ENCODE peak calls at places on chromosomes 7 and 10, in eight cellular contexts. One of them, this sample, is unnamed.

GRCh38 chr7:42244828-42245227 is 7.8 kb upstream of the GLI3 start:
- DNase-seq in testis: no peak
- DNase-seq in body of pancreas: no peak
- DNase-seq in IMR-90: peak; percentile 87
- DNase-seq in HCT116: no peak
- DNase-seq in ovary: no peak
- DNase-seq in Peyer's patch: no peak
- DNase-seq in GM12891: no peak
- DNase-seq in this sample: no peak

GRCh38 chr7:28977881-28978280 is 19.8 kb upstream of the TRIL start:
- DNase-seq in testis: no peak
- DNase-seq in body of pancreas: no peak
- DNase-seq in IMR-90: no peak
- DNase-seq in HCT116: no peak
- DNase-seq in ovary: no peak
- DNase-seq in Peyer's patch: no peak
- DNase-seq in GM12891: no peak
- DNase-seq in this sample: peak; percentile 77

GRCh38 chr7:85851571-85852193 is 664.8 kb upstream of the SEMA3D start:
- DNase-seq in testis: no peak
- DNase-seq in body of pancreas: no peak
- DNase-seq in IMR-90: peak; percentile 69
- DNase-seq in HCT116: peak; percentile 34
- DNase-seq in ovary: no peak
- DNase-seq in Peyer's patch: no peak
- DNase-seq in GM12891: no peak
- DNase-seq in this sample: no peak

GRCh38 chr7:5457245-5457735 is 33.7 kb upstream of the TNRC18 start:
- DNase-seq in testis: no peak
- DNase-seq in body of pancreas: no peak
- DNase-seq in IMR-90: no peak
- DNase-seq in HCT116: no peak
- DNase-seq in ovary: no peak
- DNase-seq in Peyer's patch: no peak
- DNase-seq in GM12891: no peak
- DNase-seq in this sample: no peak

GRCh38 chr7:154591544-154591943 is 411.4 kb downstream of the PAXIP1 start:
- DNase-seq in testis: peak; percentile 40
- DNase-seq in body of pancreas: no peak
- DNase-seq in IMR-90: no peak
- DNase-seq in HCT116: no peak
- DNase-seq in ovary: no peak
- DNase-seq in Peyer's patch: no peak
- DNase-seq in GM12891: no peak
- DNase-seq in this sample: peak; percentile 37

GRCh38 chr10:133318494-133319127 is 9.9 kb downstream of the ZNF511 start:
- DNase-seq in testis: peak; percentile 81
- DNase-seq in body of pancreas: peak; percentile 67
- DNase-seq in IMR-90: peak; percentile 36
- DNase-seq in HCT116: no peak
- DNase-seq in ovary: peak; percentile 73
- DNase-seq in Peyer's patch: peak; percentile 54
- DNase-seq in GM12891: peak; percentile 65
- DNase-seq in this sample: no peak

GRCh38 chr7:19369182-19369581 is 224.0 kb upstream of the FERD3L start:
- DNase-seq in testis: no peak
- DNase-seq in body of pancreas: no peak
- DNase-seq in IMR-90: no peak
- DNase-seq in HCT116: no peak
- DNase-seq in ovary: no peak
- DNase-seq in Peyer's patch: no peak
- DNase-seq in GM12891: no peak
- DNase-seq in this sample: no peak

GRCh38 chr7:55070839-55071238 is 52.0 kb downstream of the EGFR start:
- DNase-seq in testis: no peak
- DNase-seq in body of pancreas: no peak
- DNase-seq in IMR-90: no peak
- DNase-seq in HCT116: no peak
- DNase-seq in ovary: no peak
- DNase-seq in Peyer's patch: no peak
- DNase-seq in GM12891: no peak
- DNase-seq in this sample: no peak

GRCh38 chr10:106559442-106559841 is 605.1 kb downstream of the SORCS1 start:
- DNase-seq in testis: no peak
- DNase-seq in body of pancreas: no peak
- DNase-seq in IMR-90: peak; percentile 81
- DNase-seq in HCT116: no peak
- DNase-seq in ovary: no peak
- DNase-seq in Peyer's patch: no peak
- DNase-seq in GM12891: no peak
- DNase-seq in this sample: no peak

GRCh38 chr7:134547738-134548054 is 1.2 kb upstream of the AKR1B15 start:
- DNase-seq in testis: peak; percentile 84
- DNase-seq in body of pancreas: peak; percentile 74
- DNase-seq in IMR-90: peak; percentile 74
- DNase-seq in HCT116: no peak
- DNase-seq in ovary: peak; percentile 67
- DNase-seq in Peyer's patch: no peak
- DNase-seq in GM12891: peak; percentile 27
- DNase-seq in this sample: no peak

GRCh38 chr7:106284516-106285050 is at the start of gene NAMPT:
- DNase-seq in testis: peak; percentile 41
- DNase-seq in body of pancreas: peak; percentile 49
- DNase-seq in IMR-90: no peak
- DNase-seq in HCT116: no peak
- DNase-seq in ovary: peak; percentile 79
- DNase-seq in Peyer's patch: peak; percentile 46
- DNase-seq in GM12891: no peak
- DNase-seq in this sample: no peak

GRCh38 chr7:106285051-106285800 is 443 bp upstream of the NAMPT start:
- DNase-seq in testis: peak; percentile 98
- DNase-seq in body of pancreas: peak; percentile 99
- DNase-seq in IMR-90: peak; percentile 97
- DNase-seq in HCT116: peak; percentile 96
- DNase-seq in ovary: peak; percentile 98
- DNase-seq in Peyer's patch: peak; percentile 98
- DNase-seq in GM12891: peak; percentile 78
- DNase-seq in this sample: peak; percentile 100

GRCh38 chr7:106283501-106283830 is 1.3 kb downstream of the NAMPT start:
- DNase-seq in testis: no peak
- DNase-seq in body of pancreas: no peak
- DNase-seq in IMR-90: no peak
- DNase-seq in HCT116: no peak
- DNase-seq in ovary: no peak
- DNase-seq in Peyer's patch: no peak
- DNase-seq in GM12891: no peak
- DNase-seq in this sample: no peak

GRCh38 chr7:106282852-106283251 is 1.9 kb downstream of the NAMPT start:
- DNase-seq in testis: no peak
- DNase-seq in body of pancreas: no peak
- DNase-seq in IMR-90: no peak
- DNase-seq in HCT116: no peak
- DNase-seq in ovary: no peak
- DNase-seq in Peyer's patch: no peak
- DNase-seq in GM12891: no peak
- DNase-seq in this sample: no peak

DNA sequence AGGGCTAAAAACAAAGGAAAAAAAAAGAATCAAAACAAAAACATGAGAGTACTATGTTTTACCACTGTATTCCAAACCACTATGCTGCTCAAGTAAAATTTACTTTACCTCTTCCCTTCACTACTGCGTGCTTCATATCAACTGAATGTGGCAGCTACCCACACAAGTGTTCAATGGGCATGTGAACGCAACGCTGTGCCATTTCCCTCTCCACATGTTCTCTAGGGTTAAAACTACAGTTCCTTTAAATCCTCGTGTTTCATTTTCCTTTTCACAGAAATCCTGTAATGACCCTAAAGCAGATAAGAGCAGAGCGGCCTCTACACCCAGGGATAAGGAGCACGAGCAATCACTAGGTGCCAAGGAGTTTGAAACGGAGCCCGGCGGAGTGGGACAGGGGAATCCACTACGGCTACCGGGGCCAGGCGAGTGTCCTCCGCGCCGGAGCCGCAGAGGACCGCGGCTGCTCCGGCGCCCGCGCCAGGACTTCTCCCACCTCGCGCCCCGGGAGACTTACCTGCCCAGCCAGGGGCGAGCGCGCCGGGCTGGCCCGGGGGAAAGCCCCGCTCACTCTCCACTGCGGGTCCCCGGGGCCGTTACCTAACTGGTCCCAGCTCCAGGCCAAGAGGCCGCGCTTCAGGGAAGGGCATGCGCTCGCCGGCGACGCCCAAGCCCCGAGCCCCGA is 810 bp downstream of the NAMPT start:
- DNase-seq in testis: peak; percentile 64
- DNase-seq in body of pancreas: peak; percentile 60
- DNase-seq in IMR-90: peak; percentile 37
- DNase-seq in HCT116: no peak
- DNase-seq in ovary: peak; percentile 74
- DNase-seq in Peyer's patch: peak; percentile 27
- DNase-seq in GM12891: no peak
- DNase-seq in this sample: no peak
- TF ChIP-seq POLR2A in testis: no peak
- TF ChIP-seq POLR2A in body of pancreas: no peak
- TF ChIP-seq POLR2A in IMR-90: peak; percentile 38
- TF ChIP-seq POLR2A in HCT116: no peak
- TF ChIP-seq POLR2A in ovary: peak; percentile 2
- TF ChIP-seq POLR2A in Peyer's patch: peak; percentile 64
- TF ChIP-seq POLR2A in GM12891: no peak
- TF ChIP-seq POLR2A in this sample: no peak

GRCh38 chr7:144164784-144165183 is 18.5 kb upstream of the CTAGE4 start:
- DNase-seq in testis: no peak
- DNase-seq in body of pancreas: no peak
- DNase-seq in IMR-90: no peak
- DNase-seq in HCT116: no peak
- DNase-seq in ovary: no peak
- DNase-seq in Peyer's patch: no peak
- DNase-seq in GM12891: no peak
- DNase-seq in this sample: no peak

DNA sequence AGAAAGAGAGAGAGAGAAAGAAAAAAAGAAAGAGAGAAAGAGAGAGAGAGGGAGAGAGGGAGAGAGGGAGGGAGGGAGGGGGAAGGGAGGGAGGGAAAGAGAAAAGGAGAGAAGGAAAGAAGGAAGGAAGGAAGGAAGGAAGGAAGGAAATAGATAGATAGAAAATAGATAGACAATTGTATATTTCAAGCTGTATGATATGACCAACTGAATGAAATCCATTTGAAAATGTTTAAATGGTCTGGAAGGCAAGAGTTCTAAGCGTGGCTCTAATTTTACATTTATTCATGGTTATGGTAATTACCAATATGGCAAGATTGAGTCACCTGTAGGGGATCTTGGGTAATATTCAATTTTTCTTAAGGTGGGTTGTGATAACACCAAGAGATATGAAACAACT is 24.4 kb upstream of the CTAGE4 start:
- DNase-seq in testis: no peak
- DNase-seq in body of pancreas: no peak
- DNase-seq in IMR-90: no peak
- DNase-seq in HCT116: no peak
- DNase-seq in ovary: no peak
- DNase-seq in Peyer's patch: no peak
- DNase-seq in GM12891: no peak
- DNase-seq in this sample: no peak
- TF ChIP-seq POLR2A in testis: no peak
- TF ChIP-seq POLR2A in body of pancreas: no peak
- TF ChIP-seq POLR2A in IMR-90: no peak
- TF ChIP-seq POLR2A in HCT116: no peak
- TF ChIP-seq POLR2A in ovary: no peak
- TF ChIP-seq POLR2A in Peyer's patch: no peak
- TF ChIP-seq POLR2A in GM12891: no peak
- TF ChIP-seq POLR2A in this sample: no peak

GRCh38 chr7:604884-605531 is 85.4 kb upstream of the PDGFA start:
- DNase-seq in testis: no peak
- DNase-seq in body of pancreas: peak; percentile 45
- DNase-seq in IMR-90: no peak
- DNase-seq in HCT116: no peak
- DNase-seq in ovary: peak; percentile 29
- DNase-seq in Peyer's patch: no peak
- DNase-seq in GM12891: no peak
- DNase-seq in this sample: no peak
- TF ChIP-seq POLR2A in testis: no peak
- TF ChIP-seq POLR2A in body of pancreas: no peak
- TF ChIP-seq POLR2A in IMR-90: no peak
- TF ChIP-seq POLR2A in HCT116: no peak
- TF ChIP-seq POLR2A in ovary: no peak
- TF ChIP-seq POLR2A in Peyer's patch: no peak
- TF ChIP-seq POLR2A in GM12891: no peak
- TF ChIP-seq POLR2A in this sample: no peak

DNA sequence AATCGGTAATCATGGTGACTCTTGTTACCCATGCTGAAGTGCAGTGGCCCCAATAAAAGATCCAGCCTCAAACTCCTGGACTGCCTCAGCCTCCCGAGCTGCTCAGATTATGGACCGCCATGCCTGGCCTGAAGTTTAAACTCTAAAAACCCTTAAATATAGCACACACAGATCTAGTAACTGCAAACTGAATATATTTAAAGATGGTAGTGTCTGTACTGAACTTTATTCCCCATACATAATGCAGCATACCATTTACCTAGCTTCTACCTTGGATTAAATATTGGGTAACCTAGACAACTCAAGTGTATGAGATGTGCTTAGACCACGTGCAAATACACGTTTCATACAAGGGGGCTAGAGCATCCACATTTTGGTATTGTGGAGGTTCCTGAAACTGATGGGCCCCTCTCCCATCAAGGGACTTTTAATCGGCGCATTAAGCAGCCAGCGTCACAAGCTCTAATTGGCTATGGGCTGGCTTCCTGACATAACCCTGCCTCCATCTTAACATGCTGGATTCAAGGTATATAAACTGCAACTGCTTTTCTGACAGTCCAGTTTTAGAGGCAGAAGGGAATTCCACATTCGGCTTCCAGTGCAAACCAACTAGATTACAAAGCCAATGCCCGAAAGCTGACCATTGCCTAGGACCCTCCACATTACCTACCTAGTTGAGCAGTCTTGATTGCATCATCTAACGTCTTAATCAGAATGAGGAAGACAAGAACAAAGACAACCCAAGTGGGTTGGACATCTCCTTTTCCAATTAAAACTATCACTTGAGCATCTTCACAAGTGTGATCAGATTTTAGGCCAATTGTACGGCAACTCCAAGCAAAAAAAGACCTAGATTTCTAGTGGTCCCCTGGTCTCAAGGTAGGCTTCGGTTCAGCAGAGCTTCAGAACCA is 12.9 kb downstream of the HNRNPA2B1 start:
- DNase-seq in testis: no peak
- DNase-seq in body of pancreas: no peak
- DNase-seq in IMR-90: no peak
- DNase-seq in HCT116: no peak
- DNase-seq in ovary: no peak
- DNase-seq in Peyer's patch: no peak
- DNase-seq in GM12891: no peak
- DNase-seq in this sample: no peak
- TF ChIP-seq POLR2A in testis: no peak
- TF ChIP-seq POLR2A in body of pancreas: no peak
- TF ChIP-seq POLR2A in IMR-90: peak; percentile 70
- TF ChIP-seq POLR2A in HCT116: no peak
- TF ChIP-seq POLR2A in ovary: no peak
- TF ChIP-seq POLR2A in Peyer's patch: no peak
- TF ChIP-seq POLR2A in GM12891: peak; percentile 96
- TF ChIP-seq POLR2A in this sample: no peak

This sample was measured in esophagus muscularis mucosa.